ENCODE peak calls at places on chromosomes 4 and X, in five cellular contexts. B is amniotic stem cell; X is astrocyte of the spinal cord; Q is CD8-positive, alpha-beta memory T cell; P is AG08395. Z is an unnamed sample.

GRCh38 chr4:71338846-71339593 is at the start of gene SLC4A4:
- DNase-seq in Q (no peak), B (no peak), P (peak), X (peak), Z (peak)

GRCh38 chr4:100306018-100306417 is 115.8 kb upstream of the DDIT4L start:
- DNase-seq in B (no peak), Q (no peak), P (peak), X (no peak), Z (peak)

GRCh38 chrX:13196778-13197177 is 123.1 kb downstream of the ATXN3L start:
- DNase-seq in X (no peak), Q (no peak), P (no peak), B (no peak), Z (no peak)

GRCh38 chr4:78379991-78380739 is 171.4 kb upstream of the ANXA3 start:
- DNase-seq in B (no peak), X (peak), P (peak), Q (no peak), Z (no peak)

GRCh38 chr4:93825551-93826216 is 2.9 kb upstream of the ATOH1 start:
- DNase-seq in X (no peak), P (no peak), Q (no peak), B (no peak), Z (no peak)

GRCh38 chrX:148593146-148593545 is 92.7 kb downstream of the AFF2 start:
- DNase-seq in P (no peak), B (no peak), X (no peak), Q (no peak), Z (no peak)

GRCh38 chr4:25810815-25811690 is 51.7 kb downstream of the SEL1L3 start:
- DNase-seq in B (no peak), X (peak), Q (no peak), P (peak), Z (peak)

GRCh38 chr4:16505726-16506125 is 279.5 kb upstream of the TAPT1 start:
- DNase-seq in Q (no peak), B (no peak), P (peak), X (no peak), Z (peak)

GRCh38 chrX:47497274-47497673 is 14.3 kb upstream of the ZNF41 start:
- DNase-seq in P (no peak), X (peak), B (no peak), Q (no peak), Z (peak)

GRCh38 chrX:3811331-3812311 is 98.2 kb upstream of the PRKX start:
- DNase-seq in B (peak), X (peak), Q (peak), P (peak), Z (peak)

GRCh38 chr4:11488657-11489448 is 60.2 kb upstream of the HS3ST1 start:
- DNase-seq in Q (no peak), X (no peak), P (no peak), B (no peak), Z (no peak)

GRCh38 chr4:83867221-83867620 is 331.3 kb downstream of the GPAT3 start:
- DNase-seq in B (no peak), P (no peak), X (no peak), Q (no peak), Z (no peak)

GRCh38 chrX:19840899-19841648 is 46.3 kb downstream of the SH3KBP1 start:
- DNase-seq in X (no peak), B (no peak), Q (peak), P (no peak), Z (no peak)

GRCh38 chr4:6437682-6438264 is 34.6 kb downstream of the PPP2R2C start:
- DNase-seq in X (no peak), P (no peak), B (no peak), Q (no peak), Z (no peak)

GRCh38 chr4:84324850-84325249 is 174.2 kb downstream of the NKX6-1 start:
- DNase-seq in P (no peak), X (no peak), B (no peak), Q (no peak), Z (no peak)

GRCh38 chr4:83282049-83282535 is 2.5 kb downstream of the COQ2 start:
- DNase-seq in B (peak), Q (peak), P (peak), X (peak), Z (peak)

GRCh38 chrX:74490249-74490648 is 69.0 kb downstream of the SLC16A2 start:
- DNase-seq in X (no peak), Q (no peak), B (no peak), P (no peak), Z (no peak)

GRCh38 chr4:83852085-83852451 is 316.2 kb downstream of the GPAT3 start:
- DNase-seq in B (peak), Q (no peak), P (peak), X (peak), Z (peak)

GRCh38 chrX:151722241-151722846 is 6.5 kb downstream of the FATE1 start:
- DNase-seq in P (peak), Q (no peak), B (no peak), X (peak), Z (peak)

GRCh38 chr4:153205757-153206156 is 1.5 kb downstream of the TRIM2 start:
- DNase-seq in X (peak), Q (no peak), B (no peak), P (no peak), Z (no peak)

GRCh38 chrX:150692837-150693781 is at the start of gene MTMR1:
- DNase-seq in P (no peak), Q (peak), B (no peak), X (no peak), Z (no peak)

GRCh38 chr4:5711479-5712184 is 631 bp downstream of the EVC start:
- DNase-seq in Q (no peak), P (peak), X (peak), B (no peak), Z (peak)

GRCh38 chrX:79375340-79375739 is 8.2 kb upstream of the ITM2A start:
- DNase-seq in B (no peak), Q (no peak), X (no peak), P (no peak), Z (no peak)

GRCh38 chr4:45693746-45694145 is 430.1 kb downstream of the GABRG1 start:
- DNase-seq in X (no peak), Q (no peak), P (no peak), B (no peak), Z (peak)

GRCh38 chr4:21830272-21830671 is 118.3 kb downstream of the KCNIP4 start:
- DNase-seq in B (no peak), P (no peak), X (no peak), Q (no peak), Z (peak)

GRCh38 chr4:37748546-37748945 is 62.4 kb upstream of the RELL1 start:
- DNase-seq in Q (no peak), X (no peak), B (no peak), P (no peak), Z (no peak)

GRCh38 chrX:152817082-152817744 is 13.3 kb downstream of the CETN2 start:
- DNase-seq in B (no peak), P (peak), Q (no peak), X (peak), Z (peak)

GRCh38 chr4:104457308-104457981 is 37.2 kb downstream of the CXXC4 start:
- DNase-seq in X (no peak), B (no peak), P (no peak), Q (no peak), Z (no peak)

GRCh38 chr4:80266267-80266901 is at the start of gene FGF5:
- DNase-seq in X (peak), P (peak), B (peak), Q (no peak), Z (peak)

GRCh38 chr4:137587796-137588195 is 55.5 kb upstream of the PCDH18 start:
- DNase-seq in P (no peak), X (no peak), Q (no peak), B (no peak), Z (peak)

GRCh38 chrX:11309220-11309619 is 16.0 kb downstream of the AMELX start:
- DNase-seq in B (no peak), Q (no peak), P (no peak), X (no peak), Z (no peak)

GRCh38 chrX:133745361-133745760 is 240.0 kb downstream of the GPC3 start:
- DNase-seq in Q (peak), B (no peak), P (no peak), X (no peak), Z (no peak)